ENCODE peak calls at places on chromosome 7, in nine cellular contexts. W is Jurkat, Clone E6-1; E is thoracic aorta; G is stimulated activated CD4-positive, alpha-beta T cell treated with anti-CD3 and anti-CD28 coated beads, Interleukin-1b, Interleukin-23, amount 100 ng/mL, for 24 hours; Z is skeletal muscle cell; T is cardiac fibroblast; C is SK-N-SH; A is neural crest cell; P is HFFc6. U is an unnamed sample.
A peak's percentile ranks its signal among the peaks of the same experiment; 100 is the strongest.

GRCh38 chr7:98225913-98226614 is 14.8 kb downstream of the BHLHA15 start:
- DNase-seq in W (no peak), E (no peak), G (no peak), Z (no peak), T (no peak), C (no peak), A (no peak), P (no peak), U (no peak)

GRCh38 chr7:118104812-118105441 is 79.0 kb upstream of the LSM8 start:
- DNase-seq in W (peak; percentile 24), E (no peak), G (no peak), Z (no peak), T (peak; percentile 18), C (peak; percentile 6), A (no peak), P (no peak), U (no peak)

GRCh38 chr7:111029574-111030357 is 61.2 kb upstream of the LRRN3 start:
- DNase-seq in W (peak; percentile 12), E (peak; percentile 4), G (peak; percentile 11), Z (no peak), T (peak; percentile 46), C (no peak), A (no peak), P (peak; percentile 23), U (no peak)

GRCh38 chr7:12801107-12801506 is 113.7 kb downstream of the ARL4A start:
- DNase-seq in W (no peak), E (no peak), G (no peak), Z (no peak), T (no peak), C (no peak), A (no peak), P (no peak), U (no peak)

GRCh38 chr7:121006731-121007315 is 18.3 kb downstream of the CPED1 start:
- DNase-seq in W (no peak), E (no peak), G (no peak), Z (no peak), T (no peak), C (no peak), A (no peak), P (no peak), U (no peak)

GRCh38 chr7:90188281-90188680 is 23.3 kb upstream of the STEAP2 start:
- DNase-seq in W (no peak), E (no peak), G (no peak), Z (no peak), T (no peak), C (no peak), A (no peak), P (no peak), U (no peak)

GRCh38 chr7:129948338-129948737 is 4.4 kb downstream of the UBE2H start:
- DNase-seq in W (no peak), E (no peak), G (no peak), Z (no peak), T (no peak), C (no peak), A (no peak), P (no peak), U (no peak)

GRCh38 chr7:106604303-106604918 is 56.5 kb downstream of the CCDC71L start:
- DNase-seq in W (peak; percentile 56), E (no peak), G (no peak), Z (no peak), T (no peak), C (no peak), A (no peak), P (no peak), U (peak; percentile 12)

GRCh38 chr7:41039386-41040315 is 663.2 kb downstream of the INHBA start:
- DNase-seq in W (no peak), E (no peak), G (no peak), Z (no peak), T (peak; percentile 29), C (no peak), A (no peak), P (no peak), U (no peak)

GRCh38 chr7:23546897-23547572 is 15.3 kb upstream of the TRA2A start:
- DNase-seq in W (peak; percentile 94), E (no peak), G (peak; percentile 57), Z (peak; percentile 55), T (peak; percentile 95), C (peak; percentile 83), A (peak; percentile 75), P (peak; percentile 88), U (peak; percentile 63)

GRCh38 chr7:102129636-102130370 is 156.9 kb upstream of the SH2B2 start:
- DNase-seq in W (no peak), E (no peak), G (no peak), Z (no peak), T (no peak), C (no peak), A (no peak), P (no peak), U (no peak)

GRCh38 chr7:139730746-139731612 is 46.8 kb downstream of the HIPK2 start:
- DNase-seq in W (peak; percentile 56), E (peak; percentile 39), G (no peak), Z (no peak), T (peak; percentile 92), C (no peak), A (no peak), P (no peak), U (no peak)

GRCh38 chr7:152395115-152395514 is 40.7 kb downstream of the KMT2C start:
- DNase-seq in W (no peak), E (no peak), G (no peak), Z (peak; percentile 3), T (peak; percentile 24), C (no peak), A (no peak), P (no peak), U (no peak)

GRCh38 chr7:116386674-116387073 is 112.9 kb upstream of the CAV2 start:
- DNase-seq in W (no peak), E (no peak), G (no peak), Z (no peak), T (no peak), C (no peak), A (no peak), P (no peak), U (no peak)

GRCh38 chr7:36048141-36048901 is 104.7 kb upstream of the EEPD1 start:
- DNase-seq in W (no peak), E (peak; percentile 28), G (no peak), Z (peak; percentile 89), T (peak; percentile 90), C (peak; percentile 58), A (no peak), P (peak; percentile 94), U (no peak)

GRCh38 chr7:3117488-3118228 is 74.0 kb upstream of the CARD11 start:
- DNase-seq in W (no peak), E (no peak), G (no peak), Z (no peak), T (no peak), C (no peak), A (no peak), P (no peak), U (no peak)

GRCh38 chr7:112882022-112882421 is 91.8 kb upstream of the TMEM168 start:
- DNase-seq in W (no peak), E (no peak), G (no peak), Z (no peak), T (no peak), C (no peak), A (no peak), P (no peak), U (no peak)

GRCh38 chr7:17123020-17123419 is 175.4 kb upstream of the AHR start:
- DNase-seq in W (no peak), E (no peak), G (no peak), Z (peak; percentile 84), T (peak; percentile 94), C (no peak), A (no peak), P (peak; percentile 64), U (no peak)

GRCh38 chr7:158847451-158847866 is 8.9 kb upstream of the DYNC2I1 start:
- DNase-seq in W (no peak), E (no peak), G (no peak), Z (no peak), T (peak; percentile 57), C (no peak), A (no peak), P (no peak), U (no peak)

GRCh38 chr7:117110480-117111315 is 157.4 kb downstream of the ST7 start:
- DNase-seq in W (no peak), E (no peak), G (peak; percentile 25), Z (no peak), T (no peak), C (peak; percentile 80), A (no peak), P (no peak), U (peak; percentile 30)

GRCh38 chr7:68249611-68250010 is 1253.0 kb downstream of the TYW1 start:
- DNase-seq in W (no peak), E (no peak), G (no peak), Z (no peak), T (no peak), C (no peak), A (no peak), P (no peak), U (no peak)

GRCh38 chr7:157703131-157703530 is 366.3 kb downstream of the DNAJB6 start:
- DNase-seq in W (no peak), E (no peak), G (no peak), Z (no peak), T (no peak), C (peak; percentile 71), A (no peak), P (no peak), U (no peak)

GRCh38 chr7:101804642-101805401 is 12.6 kb upstream of the CUX1 start:
- DNase-seq in W (no peak), E (no peak), G (no peak), Z (no peak), T (no peak), C (no peak), A (no peak), P (no peak), U (no peak)

GRCh38 chr7:138608292-138608691 is 92.9 kb downstream of the SVOPL start:
- DNase-seq in W (no peak), E (no peak), G (no peak), Z (peak; percentile 54), T (peak; percentile 53), C (no peak), A (no peak), P (peak; percentile 3), U (no peak)

GRCh38 chr7:94643771-94644545 is 12.0 kb downstream of the SGCE start:
- DNase-seq in W (no peak), E (no peak), G (no peak), Z (no peak), T (no peak), C (no peak), A (no peak), P (no peak), U (no peak)

GRCh38 chr7:36532981-36533499 is 143.4 kb downstream of the ANLN start:
- DNase-seq in W (no peak), E (no peak), G (no peak), Z (no peak), T (no peak), C (no peak), A (no peak), P (no peak), U (no peak)

GRCh38 chr7:134724606-134725005 is 54.8 kb upstream of the CALD1 start:
- DNase-seq in W (peak; percentile 9), E (no peak), G (no peak), Z (no peak), T (peak; percentile 73), C (no peak), A (no peak), P (peak; percentile 55), U (no peak)

GRCh38 chr7:121160150-121161008 is 168.4 kb upstream of the WNT16 start:
- DNase-seq in W (no peak), E (no peak), G (no peak), Z (no peak), T (no peak), C (no peak), A (no peak), P (no peak), U (no peak)